ENCODE peak calls at places on chromosomes 16 and 17, in ten cellular contexts. J is LoVo; D is COR-L47; P is mucosa of gallbladder; N is AG04450; W is mucosa of descending colon; O is HFF-Myc; Q is GM04504; H is stimulated activated CD4-positive, alpha-beta T cell treated with anti-CD3 and anti-CD28 coated beads, Interleukin-2, amount 100 ng/mL, for 48 hours; C is heart right ventricle. U is an unnamed sample.

GRCh38 chr17:60398227-60398959 is 6.5 kb upstream of the USP32 start:
- DNase-seq in J (no peak), D (no peak), P (no peak), N (no peak), W (no peak), O (no peak), Q (no peak), H (no peak), C (no peak), U (no peak)

GRCh38 chr16:3857189-3858013 is 23.1 kb downstream of the CREBBP start:
- DNase-seq in J (no peak), D (no peak), P (no peak), N (no peak), W (peak), O (no peak), Q (peak), H (no peak), C (no peak), U (no peak)

GRCh38 chr16:49876716-49877129 is 20.8 kb upstream of the ZNF423 start:
- DNase-seq in J (peak), D (no peak), P (peak), N (no peak), W (peak), O (no peak), Q (no peak), H (peak), C (peak), U (no peak)

GRCh38 chr17:44558349-44559287 is 1.3 kb downstream of the FZD2 start:
- DNase-seq in J (no peak), D (no peak), P (no peak), N (no peak), W (no peak), O (no peak), Q (no peak), H (no peak), C (no peak), U (no peak)

GRCh38 chr17:45116434-45117016 is 15.8 kb downstream of the PLCD3 start:
- DNase-seq in J (no peak), D (no peak), P (no peak), N (no peak), W (no peak), O (no peak), Q (no peak), H (no peak), C (no peak), U (no peak)

GRCh38 chr17:14356043-14356637 is 55.3 kb downstream of the HS3ST3B1 start:
- DNase-seq in J (no peak), D (no peak), P (no peak), N (no peak), W (no peak), O (no peak), Q (no peak), H (no peak), C (no peak), U (no peak)

GRCh38 chr16:54285414-54286066 is 1.0 kb downstream of the IRX3 start:
- DNase-seq in J (no peak), D (peak), P (no peak), N (no peak), W (no peak), O (no peak), Q (no peak), H (no peak), C (peak), U (no peak)

GRCh38 chr16:49410226-49410625 is 36.6 kb downstream of the C16orf78 start:
- DNase-seq in J (no peak), D (no peak), P (no peak), N (no peak), W (no peak), O (no peak), Q (no peak), H (no peak), C (no peak), U (no peak)

GRCh38 chr16:4244254-4244812 is 2.5 kb upstream of the SRL start:
- DNase-seq in J (no peak), D (no peak), P (peak), N (no peak), W (no peak), O (peak), Q (no peak), H (no peak), C (no peak), U (no peak)

GRCh38 chr16:56807011-56807675 is 57.9 kb upstream of the SLC12A3 start:
- DNase-seq in J (peak), D (no peak), P (no peak), N (peak), W (no peak), O (no peak), Q (no peak), H (no peak), C (no peak), U (no peak)

GRCh38 chr17:42459983-42460300 is 1.3 kb downstream of the ATP6V0A1 start:
- DNase-seq in J (no peak), D (no peak), P (no peak), N (no peak), W (no peak), O (no peak), Q (no peak), H (no peak), C (no peak), U (no peak)

GRCh38 chr16:25875956-25876608 is 184.3 kb downstream of the HS3ST4 start:
- DNase-seq in J (no peak), D (no peak), P (no peak), N (no peak), W (no peak), O (no peak), Q (no peak), H (no peak), C (no peak), U (no peak)

GRCh38 chr16:27285676-27286196 is 17.2 kb upstream of the NSMCE1 start:
- DNase-seq in J (no peak), D (no peak), P (peak), N (no peak), W (peak), O (no peak), Q (no peak), H (no peak), C (peak), U (no peak)

GRCh38 chr17:38572665-38573365 is 32.9 kb downstream of the SRCIN1 start:
- DNase-seq in J (no peak), D (peak), P (no peak), N (no peak), W (no peak), O (no peak), Q (no peak), H (no peak), C (no peak), U (no peak)

GRCh38 chr16:56673916-56674315 is 4.3 kb downstream of the MT1H start:
- DNase-seq in J (no peak), D (no peak), P (no peak), N (no peak), W (peak), O (no peak), Q (no peak), H (no peak), C (no peak), U (no peak)

GRCh38 chr17:2064980-2065785 is 10.3 kb downstream of the HIC1 start:
- DNase-seq in J (no peak), D (no peak), P (no peak), N (no peak), W (no peak), O (no peak), Q (no peak), H (peak), C (no peak), U (no peak)

GRCh38 chr17:59846391-59847165 is 46.2 kb downstream of the TUBD1 start:
- DNase-seq in J (peak), D (no peak), P (peak), N (peak), W (peak), O (no peak), Q (no peak), H (no peak), C (no peak), U (no peak)

GRCh38 chr16:88348377-88349152 is 34.2 kb upstream of the ZNF469 start:
- DNase-seq in J (no peak), D (no peak), P (no peak), N (no peak), W (no peak), O (no peak), Q (no peak), H (no peak), C (no peak), U (no peak)

GRCh38 chr17:44587339-44587738 is 30.1 kb downstream of the FZD2 start:
- DNase-seq in J (peak), D (no peak), P (peak), N (peak), W (no peak), O (peak), Q (peak), H (no peak), C (peak), U (no peak)

GRCh38 chr17:9218068-9218635 is 196.8 kb downstream of the NTN1 start:
- DNase-seq in J (no peak), D (no peak), P (no peak), N (no peak), W (no peak), O (no peak), Q (no peak), H (no peak), C (no peak), U (no peak)

GRCh38 chr17:82105882-82106696 is 8.1 kb upstream of the FASN start:
- DNase-seq in J (no peak), D (peak), P (peak), N (no peak), W (peak), O (no peak), Q (no peak), H (peak), C (peak), U (no peak)

GRCh38 chr16:70768205-70768580 is 32.8 kb downstream of the VAC14 start:
- DNase-seq in J (no peak), D (no peak), P (peak), N (no peak), W (no peak), O (no peak), Q (no peak), H (no peak), C (no peak), U (no peak)

GRCh38 chr17:61405686-61406542 is 6.3 kb downstream of the TBX2 start:
- DNase-seq in J (no peak), D (no peak), P (no peak), N (no peak), W (no peak), O (no peak), Q (no peak), H (no peak), C (no peak), U (no peak)

GRCh38 chr16:22754577-22754976 is 59.4 kb upstream of the HS3ST2 start:
- DNase-seq in J (no peak), D (no peak), P (no peak), N (no peak), W (no peak), O (no peak), Q (no peak), H (no peak), C (no peak), U (no peak)

GRCh38 chr16:7185689-7186088 is 147.0 kb upstream of the RBFOX1 start:
- DNase-seq in J (peak), D (no peak), P (no peak), N (no peak), W (no peak), O (no peak), Q (no peak), H (no peak), C (no peak), U (no peak)

GRCh38 chr16:68040506-68041288 is 17.6 kb downstream of the DUS2 start:
- DNase-seq in J (peak), D (peak), P (peak), N (peak), W (peak), O (peak), Q (no peak), H (peak), C (peak), U (no peak)

GRCh38 chr17:79806863-79807720 is 10.2 kb upstream of the CBX8 start:
- DNase-seq in J (no peak), D (no peak), P (no peak), N (no peak), W (no peak), O (no peak), Q (no peak), H (no peak), C (no peak), U (no peak)

GRCh38 chr17:17493986-17494466 is 2.2 kb downstream of the RASD1 start:
- DNase-seq in J (no peak), D (no peak), P (no peak), N (no peak), W (no peak), O (no peak), Q (no peak), H (no peak), C (no peak), U (no peak)

GRCh38 chr17:76265624-76266243 is 586 bp downstream of the UBALD2 start:
- DNase-seq in J (peak), D (peak), P (peak), N (no peak), W (peak), O (no peak), Q (no peak), H (no peak), C (peak), U (no peak)

GRCh38 chr17:44775838-44776621 is 17.2 kb downstream of the ADAM11 start:
- DNase-seq in J (peak), D (peak), P (peak), N (no peak), W (no peak), O (no peak), Q (no peak), H (no peak), C (no peak), U (no peak)

GRCh38 chr17:14268264-14268663 is 31.6 kb upstream of the CDRT15 start:
- DNase-seq in J (no peak), D (no peak), P (no peak), N (no peak), W (no peak), O (no peak), Q (no peak), H (no peak), C (no peak), U (no peak)

GRCh38 chr17:35086931-35087573 is 23.5 kb upstream of the RFFL start:
- DNase-seq in J (no peak), D (no peak), P (peak), N (no peak), W (no peak), O (no peak), Q (no peak), H (no peak), C (no peak), U (no peak)

GRCh38 chr17:945672-946071 is 33.9 kb downstream of the NXN start:
- DNase-seq in J (no peak), D (no peak), P (no peak), N (no peak), W (no peak), O (no peak), Q (no peak), H (no peak), C (no peak), U (no peak)

GRCh38 chr17:74755533-74755932 is 7.1 kb downstream of the NHERF1 start:
- DNase-seq in J (no peak), D (no peak), P (no peak), N (no peak), W (no peak), O (no peak), Q (no peak), H (no peak), C (no peak), U (no peak)

GRCh38 chr16:89828870-89829629 is 775 bp downstream of the SPIRE2 start:
- DNase-seq in J (no peak), D (no peak), P (no peak), N (no peak), W (no peak), O (no peak), Q (no peak), H (no peak), C (no peak), U (no peak)

GRCh38 chr17:44005865-44006580 is 1.6 kb downstream of the NAGS start:
- DNase-seq in J (no peak), D (no peak), P (peak), N (no peak), W (peak), O (no peak), Q (no peak), H (no peak), C (no peak), U (no peak)

GRCh38 chr16:73161977-73162376 is 114.0 kb upstream of the ZFHX3 start:
- DNase-seq in J (no peak), D (no peak), P (no peak), N (no peak), W (no peak), O (no peak), Q (no peak), H (no peak), C (no peak), U (no peak)

GRCh38 chr17:46869296-46869695 is 17.9 kb downstream of the WNT9B start:
- DNase-seq in J (no peak), D (no peak), P (no peak), N (no peak), W (no peak), O (no peak), Q (no peak), H (no peak), C (no peak), U (no peak)

GRCh38 chr16:80700558-80700957 is 103.8 kb downstream of the CDYL2 start:
- DNase-seq in J (no peak), D (no peak), P (no peak), N (no peak), W (no peak), O (no peak), Q (no peak), H (no peak), C (no peak), U (no peak)

U was measured in brain pericyte.